ENCODE peak calls at places on chromosomes 13 and 19, in four cellular contexts. J is A549, D is K562, H is H1. B is an unnamed sample.

GRCh38 chr19:45863840-45864628 is at the start of gene FOXA3:
- DNase-seq in D (peak), H (peak), J (peak), B (peak)

GRCh38 chr13:45162821-45163220 is 38.0 kb downstream of the KCTD4 start:
- DNase-seq in H (no peak), D (no peak), J (peak), B (no peak)

GRCh38 chr13:113995051-113995601 is 21.2 kb upstream of the C13orf46 start:
- DNase-seq in D (no peak), J (no peak), H (no peak), B (no peak)

GRCh38 chr19:34217952-34218817 is 36.2 kb upstream of the GARRE1 start:
- DNase-seq in H (no peak), J (peak), D (peak), B (no peak)

GRCh38 chr19:40542197-40542859 is 34.3 kb upstream of the SHKBP1 start:
- DNase-seq in J (no peak), D (no peak), H (no peak), B (no peak)

GRCh38 chr19:11227201-11227886 is 12.1 kb upstream of the ANGPTL8 start:
- DNase-seq in D (peak), H (peak), J (peak), B (peak)

GRCh38 chr13:32334676-32335075 is 19.4 kb downstream of the BRCA2 start:
- DNase-seq in D (no peak), J (no peak), H (no peak), B (peak)

GRCh38 chr13:30796833-30797601 is 61.7 kb downstream of the ALOX5AP start:
- DNase-seq in H (no peak), J (no peak), D (no peak), B (no peak)

DNA sequence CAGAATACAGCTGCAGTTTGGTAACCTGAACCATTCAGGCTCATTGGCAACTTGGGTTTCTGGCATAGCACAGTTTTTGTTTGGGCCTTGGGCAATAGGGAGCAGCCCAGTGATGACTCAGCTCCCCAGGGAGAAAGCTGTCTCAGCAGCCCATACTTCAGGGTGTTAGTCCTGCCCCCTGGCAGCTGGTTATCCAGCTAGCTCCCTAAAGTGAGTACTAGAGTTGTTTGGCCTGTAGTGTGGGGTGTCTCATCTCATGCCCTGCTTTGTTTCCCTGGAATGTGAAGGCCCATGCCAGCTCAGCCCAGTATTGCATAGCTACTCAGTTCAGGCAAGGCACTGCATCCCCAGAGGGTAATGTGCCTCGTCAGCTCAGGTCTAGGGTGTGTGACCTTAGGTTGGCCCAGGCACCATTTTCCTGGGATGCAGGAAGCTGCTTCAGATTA is 18.2 kb upstream of the ZNF543 start:
- DNase-seq in J (no peak), H (no peak), D (no peak), B (no peak)
- TF ChIP-seq PHF8 in J (no peak), H (no peak), D (no peak), B (no peak)

DNA sequence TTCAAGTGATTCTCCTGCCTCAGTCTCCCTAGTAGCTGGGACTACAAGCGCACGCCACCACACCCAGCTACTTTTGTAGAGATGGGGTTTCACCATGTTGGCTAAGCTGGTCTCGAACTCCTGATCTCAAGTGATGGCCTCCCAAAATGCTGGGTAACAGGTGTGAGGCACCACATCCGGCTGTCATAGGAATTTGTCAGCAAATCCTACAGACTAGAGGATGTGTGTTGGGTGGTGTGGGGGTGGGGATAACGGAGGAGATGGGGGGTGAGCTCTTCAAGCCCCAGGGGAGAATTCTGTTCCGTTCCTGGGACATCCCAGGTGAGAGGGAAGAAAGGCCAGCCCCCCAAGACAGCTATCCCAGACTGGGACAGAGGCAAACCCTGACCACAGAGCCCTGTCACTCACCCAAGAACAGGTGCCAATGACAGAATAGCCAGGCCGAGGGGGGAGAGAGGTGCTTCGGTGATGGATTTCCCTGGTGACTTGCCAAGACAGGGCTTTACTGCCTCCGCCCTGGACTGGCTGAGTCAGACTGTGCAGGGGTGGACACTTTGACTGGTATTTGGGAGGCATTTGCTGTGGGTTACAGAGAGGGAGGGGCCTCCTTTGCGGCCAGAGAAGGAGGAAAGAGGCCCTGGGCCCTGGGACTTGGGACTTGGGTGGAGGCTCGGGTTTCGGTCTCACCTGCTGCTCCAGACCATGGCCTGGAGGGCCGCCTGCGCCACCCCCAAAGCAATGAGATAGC is 4.7 kb upstream of the EPS8L1 start:
- DNase-seq in D (peak), H (no peak), J (peak), B (no peak)
- TF ChIP-seq PHF8 in D (no peak), H (no peak), J (no peak), B (no peak)

GRCh38 chr13:50323440-50324070 is 308.3 kb downstream of the KCNRG start:
- DNase-seq in J (no peak), H (no peak), D (no peak), B (no peak)

GRCh38 chr13:50320297-50320862 is 305.1 kb downstream of the KCNRG start:
- DNase-seq in H (no peak), D (no peak), J (peak), B (peak)

GRCh38 chr13:50322006-50322405 is 306.8 kb downstream of the KCNRG start:
- DNase-seq in H (no peak), D (no peak), J (no peak), B (no peak)

GRCh38 chr13:50318887-50319286 is 303.6 kb downstream of the KCNRG start:
- DNase-seq in D (no peak), J (peak), H (no peak), B (no peak)

GRCh38 chr13:50319603-50320296 is 304.5 kb downstream of the KCNRG start:
- DNase-seq in H (no peak), D (peak), J (peak), B (peak)
- TF ChIP-seq PHF8 in H (no peak), D (no peak), J (no peak), B (no peak)

GRCh38 chr19:51693819-51694218 is 689 bp downstream of the SPACA6 start:
- DNase-seq in J (no peak), H (no peak), D (no peak), B (no peak)

GRCh38 chr19:51695088-51695487 is 2.0 kb downstream of the SPACA6 start:
- DNase-seq in J (no peak), D (no peak), H (no peak), B (no peak)

GRCh38 chr19:51693246-51693645 is at the start of gene SPACA6:
- DNase-seq in J (no peak), D (no peak), H (no peak), B (no peak)

GRCh38 chr19:51695702-51696315 is 2.7 kb downstream of the SPACA6 start:
- DNase-seq in D (no peak), H (no peak), J (no peak), B (no peak)

GRCh38 chr19:51694318-51695085 is 1.4 kb downstream of the SPACA6 start:
- DNase-seq in H (no peak), J (no peak), D (no peak), B (no peak)
- TF ChIP-seq PHF8 in H (no peak), J (no peak), D (no peak), B (no peak)

DNA sequence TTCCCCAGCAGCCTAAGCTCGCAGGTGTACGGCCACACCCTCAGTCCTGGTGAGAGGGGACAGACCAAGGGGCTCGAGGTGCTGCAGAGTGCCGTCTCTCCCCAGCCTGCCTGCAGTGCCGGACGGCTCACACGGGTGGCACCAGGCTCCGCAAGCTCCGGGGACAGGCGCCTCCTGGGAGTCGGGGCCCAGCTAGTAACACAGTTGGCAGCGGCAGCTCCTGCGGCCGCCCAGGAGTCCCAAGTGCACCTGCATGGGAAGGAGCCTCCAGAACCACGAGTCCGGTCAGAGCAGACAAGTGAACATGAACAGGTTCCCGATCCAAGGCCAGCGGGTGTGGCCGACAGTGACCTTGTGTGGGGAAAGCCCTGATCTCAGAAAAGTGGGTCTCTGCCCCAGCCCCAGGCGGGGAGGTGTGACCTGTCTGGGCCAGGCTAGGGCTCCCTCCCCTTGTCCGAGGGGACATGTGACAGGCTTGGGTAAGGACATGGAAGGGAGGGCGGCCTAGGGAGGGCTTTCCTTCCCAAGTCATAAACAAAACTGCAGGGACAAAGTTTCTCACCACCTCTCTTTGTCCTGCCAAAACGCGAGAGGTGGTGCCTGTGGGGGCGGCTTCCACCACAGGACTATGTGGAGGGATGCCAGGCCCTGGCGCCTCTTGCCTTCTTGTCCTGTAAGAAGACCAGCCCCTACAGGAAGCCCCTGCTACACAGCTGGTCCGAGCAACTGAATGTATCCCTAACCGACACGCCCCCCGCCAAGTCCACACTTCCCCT is 46.5 kb downstream of the MLLT1 start:
- DNase-seq in D (no peak), H (no peak), J (no peak), B (no peak)
- TF ChIP-seq PHF8 in D (no peak), H (no peak), J (no peak), B (no peak)

DNA sequence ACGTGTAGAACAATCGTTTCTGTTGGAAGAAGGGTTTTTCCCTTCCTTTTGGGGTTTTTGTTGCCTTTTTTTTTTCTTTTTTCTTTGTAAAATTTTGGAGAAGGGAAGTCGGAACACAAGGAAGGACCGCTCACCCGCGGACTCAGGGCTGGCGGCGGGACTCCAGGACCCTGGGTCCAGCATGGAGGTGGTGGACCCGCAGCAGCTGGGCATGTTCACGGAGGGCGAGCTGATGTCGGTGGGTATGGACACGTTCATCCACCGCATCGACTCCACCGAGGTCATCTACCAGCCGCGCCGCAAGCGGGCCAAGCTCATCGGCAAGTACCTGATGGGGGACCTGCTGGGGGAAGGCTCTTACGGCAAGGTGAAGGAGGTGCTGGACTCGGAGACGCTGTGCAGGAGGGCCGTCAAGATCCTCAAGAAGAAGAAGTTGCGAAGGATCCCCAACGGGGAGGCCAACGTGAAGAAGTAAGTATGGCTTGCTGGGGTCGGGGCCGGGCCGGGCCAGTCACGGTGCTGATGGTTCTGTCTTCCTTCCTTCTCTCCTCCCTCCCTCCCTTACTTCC is 1.2 kb downstream of the STK11 start:
- DNase-seq in D (no peak), H (no peak), J (peak), B (no peak)
- TF ChIP-seq PHF8 in D (no peak), H (no peak), J (no peak), B (no peak)

GRCh38 chr13:96662036-96662435 is 332.2 kb downstream of the OXGR1 start:
- DNase-seq in H (no peak), D (no peak), J (no peak), B (no peak)

DNA sequence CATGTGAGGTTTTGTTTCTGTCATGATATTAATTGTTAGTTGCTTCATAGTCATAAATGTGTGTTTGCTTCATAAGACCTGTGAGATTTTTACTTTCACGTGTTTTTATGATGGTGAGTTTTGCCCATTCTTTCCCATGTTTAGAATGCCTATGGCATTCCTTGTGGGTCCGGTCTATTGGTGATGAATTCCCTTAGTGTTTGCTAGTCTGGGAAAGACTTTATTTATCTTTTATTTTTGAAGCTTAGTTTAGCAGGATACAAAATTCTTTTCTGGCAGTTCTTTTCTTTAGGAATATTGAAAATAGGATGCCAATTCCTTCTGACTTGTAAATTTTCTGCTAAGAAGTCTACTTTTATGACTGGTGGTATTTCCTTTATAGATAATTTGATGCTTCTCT is 332.7 kb downstream of the OXGR1 start:
- DNase-seq in D (no peak), H (no peak), J (no peak), B (no peak)
- TF ChIP-seq PHF8 in D (no peak), H (no peak), J (no peak), B (no peak)

DNA sequence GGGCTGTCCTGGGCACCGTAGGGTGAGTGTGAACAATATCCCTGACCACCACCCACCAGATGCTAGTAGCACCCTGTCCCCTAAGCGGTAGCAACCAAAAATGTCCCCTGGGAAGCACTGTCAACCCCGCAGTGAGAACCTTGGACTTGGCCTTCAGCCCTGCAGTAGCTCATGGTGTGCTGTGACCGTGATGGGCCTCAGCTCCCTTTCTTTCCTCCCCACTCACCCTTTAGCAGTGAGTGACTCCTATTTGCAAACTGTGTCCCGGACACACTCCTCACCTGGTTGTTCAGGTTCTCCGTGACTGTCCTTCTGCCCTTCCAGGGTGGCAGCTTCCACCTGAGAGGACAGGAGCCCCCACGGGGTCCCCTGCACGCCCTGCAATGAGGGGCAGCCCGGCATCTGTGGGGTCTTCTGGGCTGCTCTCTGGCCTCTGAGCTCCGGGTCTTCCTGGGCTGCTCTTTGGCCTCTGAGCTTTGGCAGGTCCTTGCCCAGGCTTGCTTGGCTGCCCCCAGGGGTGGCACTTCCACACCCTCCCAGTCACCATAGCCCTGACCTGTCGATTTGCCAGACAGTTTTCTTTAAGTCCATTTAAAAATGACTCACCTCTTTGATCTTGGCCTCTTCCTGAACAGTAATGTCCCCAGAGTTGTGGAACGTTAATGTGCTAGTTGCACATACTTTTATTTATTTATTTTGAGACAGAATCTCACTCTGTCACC is 3.8 kb downstream of the KDM4B start:
- DNase-seq in D (no peak), J (peak), H (no peak), B (peak)
- TF ChIP-seq PHF8 in D (no peak), J (no peak), H (no peak), B (no peak)